ENCODE peak calls at places on chromosomes 3 and 15, in ten cellular contexts. Z is endothelial cell of umbilical vein, V is A549, Q is uterus, H is testis, Y is lower leg skin, U is prostate gland, S is Peyer's patch, J is erythroblast, I is right lobe of liver. N is an unnamed sample.

GRCh38 chr3:169041677-169042171 is 621.8 kb downstream of the MECOM start:
- DNase-seq in I (no peak), J (peak; percentile 28), V (peak; percentile 40), Y (no peak), U (no peak), Z (peak; percentile 87), H (no peak), S (no peak), Q (no peak), N (peak; percentile 12)

GRCh38 chr3:51718547-51719412 is 11.9 kb downstream of the GRM2 start:
- DNase-seq in Z (peak; percentile 30), U (no peak), J (peak; percentile 73), I (peak; percentile 82), S (peak; percentile 65), V (peak; percentile 70), Y (no peak), H (peak; percentile 83), Q (no peak), N (peak; percentile 81)

GRCh38 chr3:21912656-21913055 is 161.6 kb upstream of the ZNF385D start:
- DNase-seq in Y (no peak), U (no peak), S (no peak), J (no peak), I (no peak), H (no peak), Z (no peak), Q (no peak), V (no peak), N (no peak)

GRCh38 chr15:35066094-35066493 is 19.0 kb downstream of the NANOGP8 start:
- DNase-seq in S (no peak), J (no peak), U (no peak), I (no peak), Z (no peak), Q (no peak), V (no peak), Y (no peak), H (no peak), N (no peak)

GRCh38 chr15:41809526-41810220 is 18.2 kb upstream of the JMJD7 start:
- DNase-seq in H (no peak), Y (no peak), U (no peak), J (no peak), Z (no peak), V (no peak), S (no peak), Q (no peak), I (no peak), N (no peak)

GRCh38 chr3:23387286-23387918 is 184.3 kb downstream of the UBE2E2 start:
- DNase-seq in Z (no peak), U (no peak), H (no peak), Y (no peak), I (no peak), J (no peak), Q (no peak), V (no peak), S (no peak), N (no peak)

GRCh38 chr3:193831495-193832455 is 238.8 kb downstream of the OPA1 start:
- DNase-seq in Y (peak; percentile 82), Z (no peak), Q (no peak), U (peak; percentile 73), S (no peak), I (no peak), V (no peak), H (no peak), J (peak; percentile 30), N (peak; percentile 18)

GRCh38 chr15:38600241-38600640 is 35.6 kb upstream of the RASGRP1 start:
- DNase-seq in Y (no peak), Z (no peak), H (no peak), U (no peak), J (no peak), Q (no peak), I (no peak), S (no peak), V (no peak), N (no peak)

GRCh38 chr15:94232107-94232506 is 746 bp downstream of the MCTP2 start:
- DNase-seq in Q (no peak), U (no peak), J (peak; percentile 49), H (no peak), V (no peak), I (no peak), S (no peak), Z (no peak), Y (no peak), N (peak; percentile 25)

GRCh38 chr15:94231728-94232086 is 346 bp downstream of the MCTP2 start:
- DNase-seq in Z (no peak), S (no peak), Q (no peak), V (no peak), I (no peak), J (peak; percentile 66), H (peak; percentile 29), Y (no peak), U (no peak), N (peak; percentile 53)

GRCh38 chr15:94229591-94230365 is 1.6 kb upstream of the MCTP2 start:
- DNase-seq in U (no peak), Z (no peak), H (no peak), I (no peak), S (no peak), Q (no peak), V (no peak), J (peak; percentile 47), Y (no peak), N (peak; percentile 59)

GRCh38 chr15:94230436-94230885 is 900 bp upstream of the MCTP2 start:
- DNase-seq in S (no peak), H (no peak), U (no peak), Y (no peak), I (no peak), J (no peak), Z (no peak), Q (no peak), V (no peak), N (peak; percentile 24)

DNA sequence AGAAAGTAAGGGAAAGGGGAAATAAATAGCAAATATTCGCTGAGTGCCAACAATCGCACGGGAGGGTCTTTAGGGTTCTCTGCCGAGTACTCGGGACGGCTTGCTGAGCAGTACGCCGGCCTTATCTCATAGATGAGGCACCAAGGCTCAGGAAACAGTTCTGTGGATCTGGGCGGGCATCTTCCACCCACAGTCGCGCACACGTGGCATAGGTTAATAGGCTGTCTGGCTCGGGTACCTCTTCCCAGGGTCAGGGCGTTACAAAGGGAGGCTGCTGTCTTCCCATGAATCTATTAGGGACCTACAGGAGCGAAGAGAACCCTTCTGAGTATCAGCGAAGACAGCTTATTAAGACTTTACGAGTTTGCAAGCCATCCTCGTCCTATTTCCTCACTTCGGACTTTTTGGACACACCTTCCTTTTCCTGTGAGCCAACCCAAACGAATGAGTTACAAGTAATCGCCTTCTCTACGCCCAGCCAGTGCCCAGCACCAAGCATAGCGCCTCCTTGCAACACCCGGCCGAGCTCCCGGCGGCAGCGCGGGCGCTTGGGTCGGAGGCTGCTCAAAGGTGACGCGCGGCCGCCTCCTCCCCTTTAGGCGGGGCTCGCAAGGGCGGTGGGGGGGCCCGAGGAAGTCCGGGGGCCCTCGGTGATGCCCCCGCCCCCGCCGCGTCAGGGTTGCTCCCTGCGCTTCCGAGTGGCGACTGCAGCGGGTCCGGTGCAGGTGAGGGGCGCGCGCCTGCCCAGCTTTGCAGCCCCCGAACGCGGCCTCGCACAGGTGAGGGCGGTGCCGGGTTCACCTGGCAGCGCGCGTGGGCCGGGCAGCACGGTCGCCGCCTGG is at the start of gene MCTP2:
- DNase-seq in S (peak; percentile 93), J (peak; percentile 93), Z (peak; percentile 7), V (peak; percentile 11), I (peak; percentile 88), H (peak; percentile 85), U (peak; percentile 90), Y (peak; percentile 62), Q (peak; percentile 65), N (peak; percentile 97)
- TF ChIP-seq POLR2A in S (peak; percentile 54), J (peak; percentile 98), Z (no peak), V (no peak), I (peak; percentile 17), H (no peak), U (peak; percentile 85), Y (no peak), Q (peak; percentile 25), N (no peak)

GRCh38 chr3:184186184-184186901 is at the start of gene ABCF3:
- DNase-seq in Y (peak; percentile 35), U (no peak), Q (peak; percentile 43), I (peak; percentile 76), H (no peak), Z (no peak), J (peak; percentile 87), S (no peak), V (no peak), N (peak; percentile 46)
- TF ChIP-seq POLR2A in Y (no peak), U (no peak), Q (peak; percentile 52), I (peak; percentile 70), H (no peak), Z (no peak), J (peak; percentile 6), S (peak; percentile 60), V (peak; percentile 58), N (peak; percentile 65)

DNA sequence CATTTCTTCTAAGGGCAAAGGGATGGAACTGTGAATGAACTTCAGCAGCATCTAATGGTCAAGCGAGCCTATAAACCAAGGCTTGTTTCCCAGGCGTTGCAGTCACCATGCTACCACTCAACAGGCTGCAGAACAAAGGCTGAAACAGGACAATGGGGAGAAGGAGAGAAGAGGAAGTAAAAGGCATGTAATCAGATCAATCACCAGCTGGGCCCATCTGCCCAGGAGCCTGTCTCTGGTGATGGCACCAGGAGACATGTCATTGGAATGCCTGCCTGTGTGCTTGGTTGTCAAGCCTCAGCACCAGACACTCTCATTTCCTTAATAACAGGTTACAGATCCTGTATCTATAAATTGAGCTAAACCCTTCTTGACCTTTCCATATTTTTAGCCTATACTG is 81.7 kb upstream of the UMPS start:
- DNase-seq in J (no peak), S (no peak), I (no peak), Q (no peak), V (no peak), Z (no peak), Y (no peak), H (no peak), U (no peak), N (no peak)
- TF ChIP-seq POLR2A in J (no peak), S (no peak), I (no peak), Q (no peak), V (no peak), Z (no peak), Y (no peak), H (no peak), U (no peak), N (no peak)

GRCh38 chr15:88656760-88657221 is 18.0 kb downstream of the ISG20 start:
- DNase-seq in Z (no peak), U (no peak), S (no peak), H (peak; percentile 12), Y (no peak), V (no peak), Q (no peak), J (no peak), I (no peak), N (no peak)

GRCh38 chr15:88654430-88655102 is 15.8 kb downstream of the ISG20 start:
- DNase-seq in U (no peak), S (peak; percentile 36), Y (no peak), J (no peak), V (no peak), Q (no peak), Z (no peak), H (peak; percentile 8), I (no peak), N (peak; percentile 1)

GRCh38 chr15:88655780-88656488 is 17.1 kb downstream of the ISG20 start:
- DNase-seq in V (no peak), J (no peak), S (no peak), U (no peak), Z (no peak), H (peak; percentile 2), Q (no peak), I (no peak), Y (no peak), N (no peak)

GRCh38 chr15:88653200-88654064 is 14.6 kb downstream of the ISG20 start:
- DNase-seq in Y (no peak), Q (no peak), H (peak; percentile 9), V (no peak), S (peak; percentile 42), J (no peak), U (no peak), I (no peak), Z (no peak), N (no peak)

DNA sequence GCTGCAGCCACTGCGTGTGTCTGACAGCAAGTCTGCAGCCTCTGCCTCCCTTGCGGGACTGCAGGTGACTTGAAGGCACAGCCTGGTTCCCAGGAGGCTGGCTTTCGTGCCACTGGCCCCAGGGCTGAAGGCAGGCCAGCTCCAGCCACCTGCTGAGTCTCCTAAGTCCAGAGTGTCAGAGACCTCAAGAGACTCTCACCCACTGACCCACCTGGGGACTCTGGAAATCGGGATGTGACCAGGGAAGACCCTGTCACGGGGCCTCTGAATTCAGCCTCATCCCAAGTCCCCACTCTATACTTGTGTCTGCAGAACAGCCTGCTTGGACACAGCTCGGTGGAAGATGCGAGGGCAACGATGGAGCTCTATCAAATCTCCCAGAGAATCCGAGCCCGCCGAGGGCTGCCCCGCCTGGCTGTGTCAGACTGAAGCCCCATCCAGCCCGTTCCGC is 16.3 kb downstream of the ISG20 start:
- DNase-seq in S (peak; percentile 29), Z (no peak), Q (no peak), V (no peak), J (no peak), U (no peak), I (no peak), Y (no peak), H (peak; percentile 11), N (no peak)
- TF ChIP-seq POLR2A in S (no peak), Z (no peak), Q (no peak), V (no peak), J (no peak), U (no peak), I (no peak), Y (no peak), H (no peak), N (no peak)

N was measured in NB4.